ENCODE peak calls at places on chromosomes 12 and 14, in five cellular contexts. X, P, Z, V and Y are unnamed samples.

GRCh38 chr12:2290091-2290490 is 237.3 kb downstream of the CACNA1C start:
- DNase-seq in X (no peak), P (no peak), Z (no peak), V (no peak), Y (no peak)

GRCh38 chr12:89117448-89118034 is 234.8 kb downstream of the DUSP6 start:
- DNase-seq in X (no peak), P (no peak), Z (no peak), V (no peak), Y (no peak)

GRCh38 chr12:115185529-115185928 is 501.6 kb upstream of the TBX3 start:
- DNase-seq in X (no peak), P (no peak), Z (no peak), V (no peak), Y (no peak)

GRCh38 chr12:121170581-121171260 is 38.0 kb downstream of the P2RX7 start:
- DNase-seq in X (no peak), P (no peak), Z (no peak), V (no peak), Y (no peak)

GRCh38 chr12:96985515-96986362 is 78.7 kb downstream of the NEDD1 start:
- DNase-seq in X (peak; percentile 29), P (no peak), Z (peak; percentile 7), V (peak; percentile 14), Y (no peak)

GRCh38 chr14:54697806-54698205 is 130.9 kb downstream of the SAMD4A start:
- DNase-seq in X (no peak), P (no peak), Z (no peak), V (no peak), Y (no peak)

GRCh38 chr12:3158851-3159465 is 81.8 kb downstream of the TSPAN9 start:
- DNase-seq in X (no peak), P (no peak), Z (no peak), V (no peak), Y (no peak)

GRCh38 chr14:21428930-21429329 is 27.0 kb downstream of the CHD8 start:
- DNase-seq in X (no peak), P (no peak), Z (no peak), V (peak; percentile 29), Y (no peak)

GRCh38 chr12:27521066-27521465 is 2.9 kb upstream of the PPFIBP1 start:
- DNase-seq in X (no peak), P (no peak), Z (no peak), V (peak; percentile 19), Y (no peak)

GRCh38 chr12:105278043-105278697 is 42.2 kb upstream of the APPL2 start:
- DNase-seq in X (no peak), P (no peak), Z (no peak), V (no peak), Y (no peak)

GRCh38 chr14:102095231-102095870 is 8.5 kb upstream of the HSP90AA1 start:
- DNase-seq in X (no peak), P (no peak), Z (no peak), V (no peak), Y (no peak)

GRCh38 chr12:49301759-49302158 is 6.8 kb downstream of the PRPH start:
- DNase-seq in X (peak; percentile 47), P (no peak), Z (no peak), V (no peak), Y (peak; percentile 59)

GRCh38 chr12:5584776-5585560 is 153.1 kb downstream of the NTF3 start:
- DNase-seq in X (no peak), P (no peak), Z (no peak), V (no peak), Y (no peak)

GRCh38 chr12:97561321-97562230 is 99.0 kb downstream of the RMST start:
- DNase-seq in X (no peak), P (no peak), Z (no peak), V (no peak), Y (no peak)

GRCh38 chr14:103625361-103626095 is 3.5 kb upstream of the KLC1 start:
- DNase-seq in X (peak; percentile 51), P (no peak), Z (peak; percentile 34), V (no peak), Y (peak; percentile 73)

GRCh38 chr14:36768638-36769337 is 107.1 kb downstream of the PAX9 start:
- DNase-seq in X (no peak), P (no peak), Z (no peak), V (no peak), Y (peak; percentile 30)

GRCh38 chr14:58887931-58888330 is 250.2 kb downstream of the DACT1 start:
- DNase-seq in X (no peak), P (no peak), Z (no peak), V (no peak), Y (no peak)

GRCh38 chr14:94691658-94692029 is 78.3 kb downstream of the GSC start:
- DNase-seq in X (no peak), P (no peak), Z (no peak), V (no peak), Y (no peak)

GRCh38 chr12:53992377-53992776 is 7.4 kb downstream of the HOXC10 start:
- DNase-seq in X (no peak), P (no peak), Z (no peak), V (no peak), Y (no peak)

GRCh38 chr12:53994691-53995310 is 5.2 kb upstream of the HOXC9 start:
- DNase-seq in X (no peak), P (no peak), Z (no peak), V (no peak), Y (no peak)

GRCh38 chr12:53995311-53996187 is 4.4 kb upstream of the HOXC9 start:
- DNase-seq in X (peak; percentile 31), P (no peak), Z (no peak), V (no peak), Y (no peak)

GRCh38 chr12:53994268-53994690 is 5.7 kb upstream of the HOXC9 start:
- DNase-seq in X (no peak), P (no peak), Z (no peak), V (no peak), Y (no peak)

DNA sequence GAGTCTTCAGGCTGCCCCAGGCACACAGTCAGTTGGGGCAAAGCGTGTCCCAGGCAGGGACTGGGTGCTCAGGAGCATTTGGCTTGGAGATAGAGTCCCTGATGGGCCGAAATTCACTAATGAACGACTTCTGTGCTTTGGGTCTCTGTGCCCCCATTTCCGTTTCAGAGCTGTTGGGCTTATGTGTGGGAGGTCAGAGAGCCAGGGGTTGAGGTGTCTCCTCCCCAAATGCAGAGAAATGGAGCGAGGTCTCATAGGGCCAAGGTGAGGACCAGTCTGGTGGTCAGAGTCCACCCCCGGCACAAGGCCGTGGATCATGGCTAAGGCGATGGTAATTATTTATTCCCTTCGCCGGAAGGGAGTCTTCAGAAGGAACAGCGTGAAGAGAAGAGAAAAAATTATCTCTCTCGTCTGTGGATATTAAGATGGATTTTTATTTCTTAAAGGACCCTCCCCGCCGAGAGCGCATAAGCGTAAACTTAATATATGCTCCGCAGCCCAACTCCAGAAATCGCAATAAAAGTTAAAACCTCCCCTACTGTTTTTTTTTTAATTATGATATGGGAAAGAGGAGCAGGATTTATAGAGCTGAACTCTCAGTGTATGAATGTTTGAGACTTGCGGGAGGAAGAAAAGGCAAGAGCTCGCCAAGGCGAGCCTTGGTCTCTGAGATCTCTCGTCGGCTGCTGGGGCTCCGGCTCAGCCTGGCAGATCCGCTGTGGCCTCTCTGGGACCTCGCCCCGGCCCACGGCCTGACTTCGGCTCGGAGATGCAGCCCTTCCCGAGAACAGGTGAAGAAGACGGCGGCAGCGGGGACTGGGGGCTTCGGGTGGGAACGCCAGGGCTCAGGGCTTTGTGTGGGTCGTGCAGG is 6.3 kb upstream of the HOXC9 start:
- DNase-seq in X (no peak), P (no peak), Z (no peak), V (no peak), Y (no peak)
- H3K4me3 ChIP-seq in X (no peak overlapping the region), P (no peak overlapping the region), Z (no peak overlapping the region), V (no peak overlapping the region), Y (no peak overlapping the region)

DNA sequence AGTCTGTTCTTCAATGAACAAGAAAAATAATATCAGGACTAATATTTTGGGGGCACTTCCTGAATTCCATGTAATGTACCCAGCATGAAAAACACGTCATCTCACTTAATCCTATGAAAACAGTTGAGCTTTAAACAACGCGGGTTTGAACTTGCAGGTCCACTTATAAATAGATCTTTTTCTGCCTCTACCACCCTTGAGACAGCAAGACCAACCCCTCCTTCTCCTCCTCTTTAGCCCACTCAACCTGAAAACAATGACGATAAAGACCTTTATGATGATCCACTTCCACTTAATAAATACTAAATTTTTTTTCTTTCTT is 203.9 kb upstream of the KRR1 start:
- DNase-seq in X (no peak), P (no peak), Z (no peak), V (no peak), Y (no peak)
- H3K27ac ChIP-seq in X (no peak overlapping the region), P (peak overlapping the region; percentile 87), Z (no peak overlapping the region), V (no peak overlapping the region), Y (no peak overlapping the region)

GRCh38 chr12:132428872-132429121 is 61.2 kb upstream of the FBRSL1 start:
- DNase-seq in X (no peak), P (no peak), Z (no peak), V (no peak), Y (no peak)

GRCh38 chr12:132430838-132431826 is 58.8 kb upstream of the FBRSL1 start:
- DNase-seq in X (no peak), P (no peak), Z (no peak), V (no peak), Y (no peak)

GRCh38 chr12:132429122-132429931 is 60.6 kb upstream of the FBRSL1 start:
- DNase-seq in X (no peak), P (no peak), Z (no peak), V (peak; percentile 47), Y (no peak)

GRCh38 chr12:132427999-132428871 is 61.7 kb upstream of the FBRSL1 start:
- DNase-seq in X (no peak), P (no peak), Z (no peak), V (no peak), Y (no peak)

DNA sequence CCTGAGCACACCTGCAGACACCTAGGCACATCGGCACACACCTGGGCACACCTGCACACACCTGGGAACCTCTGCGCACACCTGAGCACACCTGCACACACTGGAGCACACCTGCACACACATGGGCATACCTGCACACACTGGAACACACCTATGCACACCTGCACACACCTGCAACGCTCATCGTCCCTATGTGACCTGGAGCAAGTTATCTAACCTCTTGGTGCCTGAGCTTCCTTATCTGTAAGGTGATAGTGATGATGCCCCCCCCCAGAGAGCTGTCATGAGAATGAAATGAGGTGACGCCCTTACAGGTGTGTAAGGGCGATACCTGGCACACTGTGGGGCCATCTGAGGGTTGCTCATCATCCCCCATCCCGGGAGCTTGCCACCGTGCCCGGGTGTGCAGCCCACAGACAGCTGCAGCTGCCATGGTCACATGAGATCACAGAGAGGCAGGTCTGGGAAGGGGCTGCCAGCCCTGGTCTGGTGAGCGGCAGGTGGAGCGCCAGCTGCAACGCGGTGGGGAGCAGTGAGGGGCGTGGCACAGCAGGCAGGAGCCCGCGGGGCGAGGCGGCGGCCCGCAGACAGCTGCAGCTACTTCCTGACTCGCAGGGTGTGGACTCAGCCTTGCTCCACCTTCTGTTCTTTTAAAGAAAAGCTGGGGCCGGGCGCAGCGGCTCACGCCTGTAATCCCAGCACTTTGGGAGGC is 59.9 kb upstream of the FBRSL1 start:
- DNase-seq in X (peak; percentile 87), P (no peak), Z (peak; percentile 55), V (no peak), Y (peak; percentile 87)
- H3K27me3 ChIP-seq in X (no peaks in the 10 kb centered on the region), P (peaks cover 16% of the 10 kb centered on the region), Z (no peaks in the 10 kb centered on the region), V (peaks cover 47% of the 10 kb centered on the region), Y (no peaks in the 10 kb centered on the region)

GRCh38 chr14:22563987-22564386 is 25.0 kb downstream of the DAD1 start:
- DNase-seq in X (peak; percentile 79), P (no peak), Z (no peak), V (no peak), Y (no peak)

GRCh38 chr14:22561661-22562579 is 27.1 kb downstream of the DAD1 start:
- DNase-seq in X (peak; percentile 85), P (no peak), Z (peak; percentile 77), V (no peak), Y (peak; percentile 85)

GRCh38 chr14:22559041-22559440 is 30.0 kb downstream of the DAD1 start:
- DNase-seq in X (no peak), P (no peak), Z (no peak), V (no peak), Y (no peak)

GRCh38 chr14:22560638-22561365 is 28.2 kb downstream of the DAD1 start:
- DNase-seq in X (peak; percentile 50), P (no peak), Z (no peak), V (no peak), Y (no peak)

GRCh38 chr14:22561366-22561660 is 27.7 kb downstream of the DAD1 start:
- DNase-seq in X (no peak), P (no peak), Z (no peak), V (no peak), Y (no peak)
- H3K4me3 ChIP-seq in X (peak overlapping the region; percentile 62), P (no peak overlapping the region), Z (no peak overlapping the region), V (no peak overlapping the region), Y (no peak overlapping the region)